ENCODE peak calls at places on chromosomes 13 and 19, in four cellular contexts. One of them, this sample, is unnamed.

GRCh38 chr19:16266586-16266942 is 58.1 kb upstream of the KLF2 start:
- DNase-seq in K562: no peak
- DNase-seq in GM12878: no peak
- DNase-seq in HepG2: no peak
- DNase-seq in this sample: no peak

GRCh38 chr13:60282708-60283107 is 114.3 kb upstream of the TDRD3 start:
- DNase-seq in HepG2: no peak
- DNase-seq in GM12878: no peak
- DNase-seq in K562: no peak
- DNase-seq in this sample: no peak

GRCh38 chr19:43504426-43505185 is at the start of gene PHLDB3:
- DNase-seq in GM12878: no peak
- DNase-seq in HepG2: peak
- DNase-seq in K562: no peak
- DNase-seq in this sample: peak

GRCh38 chr13:29847501-29847983 is 2.9 kb downstream of the UBL3 start:
- DNase-seq in HepG2: peak
- DNase-seq in K562: no peak
- DNase-seq in GM12878: no peak
- DNase-seq in this sample: no peak

GRCh38 chr13:45333973-45334922 is 6.7 kb downstream of the TPT1 start:
- DNase-seq in HepG2: no peak
- DNase-seq in K562: no peak
- DNase-seq in GM12878: no peak
- DNase-seq in this sample: no peak

GRCh38 chr13:34044660-34045080 is 226.7 kb downstream of the RFC3 start:
- DNase-seq in K562: no peak
- DNase-seq in HepG2: no peak
- DNase-seq in GM12878: no peak
- DNase-seq in this sample: no peak

GRCh38 chr19:16376241-16376640 is 51.6 kb downstream of the KLF2 start:
- DNase-seq in K562: no peak
- DNase-seq in GM12878: no peak
- DNase-seq in HepG2: no peak
- DNase-seq in this sample: no peak

GRCh38 chr19:5028229-5028886 is 59.4 kb downstream of the KDM4B start:
- DNase-seq in K562: no peak
- DNase-seq in GM12878: no peak
- DNase-seq in HepG2: no peak
- DNase-seq in this sample: no peak

GRCh38 chr19:34633806-34634205 is 43.2 kb downstream of the SCGB2B2 start:
- DNase-seq in HepG2: peak
- DNase-seq in GM12878: no peak
- DNase-seq in K562: no peak
- DNase-seq in this sample: no peak

GRCh38 chr19:49690073-49690655 is 752 bp upstream of the CPT1C start:
- DNase-seq in HepG2: no peak
- DNase-seq in K562: no peak
- DNase-seq in GM12878: no peak
- DNase-seq in this sample: no peak

GRCh38 chr13:114144606-114145244 is 12.3 kb upstream of the RASA3 start:
- DNase-seq in GM12878: no peak
- DNase-seq in HepG2: no peak
- DNase-seq in K562: no peak
- DNase-seq in this sample: no peak

GRCh38 chr13:80000679-80001509 is 340.0 kb downstream of the SPRY2 start:
- DNase-seq in K562: no peak
- DNase-seq in GM12878: no peak
- DNase-seq in HepG2: no peak
- DNase-seq in this sample: no peak
- TF ChIP-seq ESRRA in K562: no peak
- TF ChIP-seq ESRRA in GM12878: no peak
- TF ChIP-seq ESRRA in HepG2: no peak
- TF ChIP-seq ESRRA in this sample: no peak

GRCh38 chr13:35055705-35056104 is 113.6 kb downstream of the NBEA start:
- DNase-seq in HepG2: no peak
- DNase-seq in K562: no peak
- DNase-seq in GM12878: no peak
- DNase-seq in this sample: no peak
- TF ChIP-seq TCF7 in HepG2: no peak
- TF ChIP-seq TCF7 in K562: no peak
- TF ChIP-seq TCF7 in GM12878: no peak
- TF ChIP-seq TCF7 in this sample: no peak

GRCh38 chr13:105290596-105290995 is 1244.9 kb downstream of the EFNB2 start:
- DNase-seq in GM12878: no peak
- DNase-seq in HepG2: no peak
- DNase-seq in K562: no peak
- DNase-seq in this sample: no peak
- TF ChIP-seq CTCF in GM12878: no peak
- TF ChIP-seq CTCF in HepG2: no peak
- TF ChIP-seq CTCF in K562: no peak
- TF ChIP-seq CTCF in this sample: no peak

DNA sequence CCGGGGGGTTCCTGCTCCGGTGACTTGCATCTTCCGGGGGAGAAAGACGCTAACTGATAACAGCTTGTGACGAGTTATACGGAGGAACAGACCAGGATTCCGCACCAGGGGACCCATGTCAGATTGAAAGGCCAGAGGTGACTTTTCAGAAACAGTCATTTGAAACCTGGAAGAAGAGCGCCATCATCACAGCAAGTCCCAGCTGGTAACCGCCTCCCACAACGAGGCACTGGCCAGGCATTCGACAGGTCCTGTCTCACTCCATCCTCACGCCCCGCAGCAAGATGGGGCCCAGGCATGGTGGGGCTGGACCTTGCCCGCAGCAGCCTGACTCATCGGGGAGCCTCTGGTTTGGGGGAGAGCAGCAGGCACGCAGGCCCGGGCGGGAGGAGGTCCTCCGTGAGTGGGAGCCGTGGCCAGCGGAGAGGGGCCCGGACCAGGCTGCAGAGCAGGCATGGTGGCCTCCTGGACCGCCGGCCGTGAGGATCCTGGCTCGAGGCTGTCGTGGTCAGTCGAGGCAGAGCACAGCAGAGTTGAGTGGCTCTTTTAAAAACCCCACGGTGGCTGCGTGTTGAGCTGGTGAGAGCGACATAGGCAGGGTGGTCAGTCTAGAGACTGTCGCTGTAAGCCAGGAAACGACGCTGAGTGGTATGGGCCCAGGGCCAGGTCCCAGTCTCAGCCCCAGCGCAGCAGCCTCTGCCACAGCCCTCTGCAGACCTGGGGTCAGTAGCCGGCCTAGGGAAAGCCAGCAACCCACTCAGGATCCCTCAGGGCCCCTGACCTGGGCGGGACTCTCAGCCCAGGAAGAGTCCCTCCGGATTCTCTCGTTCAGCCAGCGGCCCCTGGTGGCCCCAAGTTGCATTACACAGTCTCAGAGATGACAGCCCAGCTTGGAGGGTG is 94.9 kb upstream of the MCF2L start:
- DNase-seq in GM12878: no peak
- DNase-seq in HepG2: peak
- DNase-seq in K562: peak
- DNase-seq in this sample: peak
- TF ChIP-seq ESRRA in GM12878: no peak
- TF ChIP-seq ESRRA in HepG2: no peak
- TF ChIP-seq ESRRA in K562: no peak
- TF ChIP-seq ESRRA in this sample: no peak

GRCh38 chr13:79749985-79750551 is 269.1 kb downstream of the NDFIP2 start:
- DNase-seq in K562: no peak
- DNase-seq in HepG2: no peak
- DNase-seq in GM12878: no peak
- DNase-seq in this sample: peak
- TF ChIP-seq TCF7 in K562: no peak
- TF ChIP-seq TCF7 in HepG2: no peak
- TF ChIP-seq TCF7 in GM12878: no peak
- TF ChIP-seq TCF7 in this sample: no peak

GRCh38 chr13:41427700-41428099 is 29.6 kb upstream of the RGCC start:
- DNase-seq in HepG2: no peak
- DNase-seq in K562: no peak
- DNase-seq in GM12878: no peak
- DNase-seq in this sample: no peak

GRCh38 chr13:41426047-41426446 is 31.3 kb upstream of the RGCC start:
- DNase-seq in GM12878: no peak
- DNase-seq in K562: no peak
- DNase-seq in HepG2: no peak
- DNase-seq in this sample: no peak

GRCh38 chr13:41428155-41428554 is 29.2 kb upstream of the RGCC start:
- DNase-seq in HepG2: no peak
- DNase-seq in K562: no peak
- DNase-seq in GM12878: no peak
- DNase-seq in this sample: peak
- TF ChIP-seq CTCF in HepG2: no peak
- TF ChIP-seq CTCF in K562: no peak
- TF ChIP-seq CTCF in GM12878: peak
- TF ChIP-seq CTCF in this sample: peak

DNA sequence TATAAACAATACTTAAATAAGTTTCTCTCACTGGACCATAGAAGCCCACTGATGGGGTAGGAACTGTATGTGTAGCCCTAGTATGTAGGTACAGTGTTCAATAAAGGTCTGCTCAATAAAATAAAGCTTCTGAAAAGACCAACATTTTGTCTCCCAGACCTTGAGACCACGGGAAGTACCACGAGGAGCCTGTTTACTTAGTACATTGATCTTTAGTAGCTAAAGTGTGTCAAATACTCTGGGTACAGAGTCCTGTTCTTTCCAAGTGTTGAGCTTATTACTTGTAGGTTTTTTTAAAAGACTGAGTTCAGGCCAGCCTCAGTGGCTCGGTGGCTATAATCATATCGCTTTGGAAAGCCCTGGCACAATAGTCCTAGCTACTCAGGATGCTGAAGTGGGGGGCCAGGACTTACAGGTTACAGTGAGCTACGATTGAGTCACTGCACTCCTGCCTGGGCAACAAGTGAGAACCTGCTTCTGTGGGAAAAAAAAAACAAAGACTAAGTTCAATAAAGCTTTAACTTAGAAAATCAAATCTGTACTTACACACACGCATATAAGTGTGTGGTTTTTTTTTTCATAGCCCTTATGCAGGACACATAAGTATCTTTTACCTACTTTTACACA is 3.4 kb downstream of the MTRF1 start:
- DNase-seq in GM12878: no peak
- DNase-seq in HepG2: peak
- DNase-seq in K562: no peak
- DNase-seq in this sample: no peak
- TF ChIP-seq ESRRA in GM12878: no peak
- TF ChIP-seq ESRRA in HepG2: no peak
- TF ChIP-seq ESRRA in K562: no peak
- TF ChIP-seq ESRRA in this sample: no peak